ENCODE peak calls at places on chromosomes 6 and 20, in ten cellular contexts. O is GM12865; W is naive thymus-derived CD4-positive, alpha-beta T cell; G is NB4; P is neural progenitor cell; R is neuronal stem cell; Z is right cardiac atrium; V is mesendoderm; H is OCI-LY7; Q is A549. J is an unnamed sample.

GRCh38 chr6:44298055-44298803 is 14.9 kb downstream of the AARS2 start:
- DNase-seq in O (no peak), W (no peak), G (peak), P (no peak), R (no peak), Z (no peak), V (peak), H (no peak), Q (no peak), J (no peak)

GRCh38 chr6:11509471-11509870 is 28.1 kb upstream of the TMEM170B start:
- DNase-seq in O (no peak), W (no peak), G (no peak), P (no peak), R (no peak), Z (no peak), V (no peak), H (no peak), Q (no peak), J (no peak)

GRCh38 chr6:139530551-139530950 is 156.1 kb upstream of the CITED2 start:
- DNase-seq in O (no peak), W (no peak), G (no peak), P (no peak), R (no peak), Z (no peak), V (no peak), H (no peak), Q (no peak), J (no peak)

GRCh38 chr20:24823176-24823575 is 125.9 kb upstream of the CST7 start:
- DNase-seq in O (no peak), W (no peak), G (no peak), P (no peak), R (no peak), Z (no peak), V (no peak), H (no peak), Q (no peak), J (no peak)

GRCh38 chr6:34391023-34391485 is 1.4 kb downstream of the NUDT3 start:
- DNase-seq in O (peak), W (no peak), G (peak), P (no peak), R (no peak), Z (no peak), V (peak), H (peak), Q (peak), J (peak)

GRCh38 chr6:85580104-85580877 is 13.4 kb downstream of the SNX14 start:
- DNase-seq in O (no peak), W (no peak), G (no peak), P (no peak), R (no peak), Z (no peak), V (peak), H (no peak), Q (no peak), J (no peak)

GRCh38 chr6:30875244-30876038 is 8.9 kb upstream of the DDR1 start:
- DNase-seq in O (no peak), W (no peak), G (no peak), P (no peak), R (no peak), Z (no peak), V (peak), H (no peak), Q (no peak), J (no peak)

GRCh38 chr6:116405663-116406329 is 35.0 kb downstream of the DSE start:
- DNase-seq in O (peak), W (no peak), G (no peak), P (peak), R (no peak), Z (no peak), V (peak), H (peak), Q (no peak), J (peak)

GRCh38 chr20:815914-816606 is 17.5 kb upstream of the FAM110A start:
- DNase-seq in O (peak), W (peak), G (peak), P (peak), R (peak), Z (peak), V (peak), H (peak), Q (peak), J (no peak)

GRCh38 chr6:33252758-33253157 is 18.9 kb downstream of the VPS52 start:
- DNase-seq in O (no peak), W (no peak), G (no peak), P (no peak), R (no peak), Z (no peak), V (no peak), H (no peak), Q (no peak), J (no peak)

GRCh38 chr6:90083891-90084290 is 189.6 kb downstream of the GJA10 start:
- DNase-seq in O (peak), W (peak), G (peak), P (no peak), R (no peak), Z (no peak), V (no peak), H (peak), Q (no peak), J (no peak)

GRCh38 chr20:62739067-62739466 is 30.4 kb downstream of the NTSR1 start:
- DNase-seq in O (no peak), W (no peak), G (no peak), P (no peak), R (no peak), Z (peak), V (no peak), H (no peak), Q (no peak), J (no peak)

GRCh38 chr6:107491791-107492674 is 2.1 kb downstream of the SOBP start:
- DNase-seq in O (no peak), W (no peak), G (no peak), P (no peak), R (no peak), Z (peak), V (no peak), H (no peak), Q (no peak), J (peak)

GRCh38 chr20:51894201-51894600 is 91.9 kb upstream of the SALL4 start:
- DNase-seq in O (no peak), W (no peak), G (no peak), P (no peak), R (no peak), Z (no peak), V (no peak), H (no peak), Q (no peak), J (no peak)

GRCh38 chr20:23445596-23446217 is 6.2 kb downstream of the CSTL1 start:
- DNase-seq in O (no peak), W (no peak), G (no peak), P (no peak), R (no peak), Z (no peak), V (peak), H (no peak), Q (peak), J (peak)

GRCh38 chr6:168600381-168600780 is 159.4 kb downstream of the SMOC2 start:
- DNase-seq in O (no peak), W (no peak), G (no peak), P (no peak), R (no peak), Z (no peak), V (no peak), H (no peak), Q (no peak), J (no peak)

GRCh38 chr20:21395666-21396044 is 1.7 kb downstream of the NKX2-4 start:
- DNase-seq in O (peak), W (peak), G (no peak), P (peak), R (no peak), Z (peak), V (peak), H (no peak), Q (no peak), J (no peak)

GRCh38 chr6:9540534-9541126 is 874.2 kb downstream of the TFAP2A start:
- DNase-seq in O (peak), W (no peak), G (peak), P (peak), R (peak), Z (no peak), V (peak), H (peak), Q (peak), J (no peak)

GRCh38 chr6:129136751-129137150 is 253.8 kb downstream of the LAMA2 start:
- DNase-seq in O (no peak), W (no peak), G (no peak), P (no peak), R (no peak), Z (no peak), V (no peak), H (no peak), Q (no peak), J (no peak)

GRCh38 chr6:54579011-54579410 is 267.6 kb upstream of the FAM83B start:
- DNase-seq in O (no peak), W (no peak), G (no peak), P (peak), R (peak), Z (no peak), V (peak), H (no peak), Q (no peak), J (no peak)

GRCh38 chr6:137699036-137699683 is 167.9 kb upstream of the TNFAIP3 start:
- DNase-seq in O (peak), W (no peak), G (peak), P (no peak), R (no peak), Z (peak), V (no peak), H (no peak), Q (no peak), J (no peak)

GRCh38 chr20:38915355-38915754 is 10.9 kb upstream of the FAM83D start:
- DNase-seq in O (no peak), W (no peak), G (no peak), P (no peak), R (no peak), Z (no peak), V (no peak), H (no peak), Q (no peak), J (no peak)

GRCh38 chr20:25867776-25868649 is 171.4 kb upstream of the ZNF337 start:
- DNase-seq in O (peak), W (peak), G (no peak), P (peak), R (no peak), Z (peak), V (peak), H (no peak), Q (peak), J (no peak)

GRCh38 chr6:137070303-137070702 is 25.5 kb upstream of the IL20RA start:
- DNase-seq in O (no peak), W (no peak), G (no peak), P (no peak), R (no peak), Z (no peak), V (no peak), H (no peak), Q (no peak), J (no peak)

GRCh38 chr20:59110607-59111006 is 53.0 kb upstream of the ZNF831 start:
- DNase-seq in O (no peak), W (no peak), G (no peak), P (no peak), R (no peak), Z (no peak), V (no peak), H (no peak), Q (no peak), J (no peak)

GRCh38 chr6:131381052-131381451 is 192.0 kb upstream of the ARG1 start:
- DNase-seq in O (no peak), W (no peak), G (no peak), P (no peak), R (no peak), Z (peak), V (no peak), H (no peak), Q (no peak), J (no peak)

GRCh38 chr6:125781307-125781868 is 9.4 kb upstream of the NCOA7 start:
- DNase-seq in O (peak), W (no peak), G (no peak), P (no peak), R (no peak), Z (no peak), V (no peak), H (no peak), Q (no peak), J (no peak)

GRCh38 chr6:164928366-164929154 is 380.8 kb downstream of the C6orf118 start:
- DNase-seq in O (no peak), W (no peak), G (no peak), P (no peak), R (no peak), Z (no peak), V (no peak), H (no peak), Q (no peak), J (no peak)

GRCh38 chr6:80674669-80675068 is 568.2 kb downstream of the BCKDHB start:
- DNase-seq in O (no peak), W (no peak), G (no peak), P (no peak), R (no peak), Z (no peak), V (no peak), H (no peak), Q (no peak), J (no peak)

GRCh38 chr6:98946877-98947410 is 802 bp downstream of the FBXL4 start:
- DNase-seq in O (peak), W (peak), G (peak), P (peak), R (no peak), Z (peak), V (peak), H (peak), Q (no peak), J (no peak)

GRCh38 chr6:75893058-75893775 is 144.2 kb downstream of the MYO6 start:
- DNase-seq in O (peak), W (no peak), G (peak), P (peak), R (peak), Z (no peak), V (peak), H (peak), Q (peak), J (peak)

GRCh38 chr20:7879883-7880282 is 60.4 kb downstream of the HAO1 start:
- DNase-seq in O (no peak), W (no peak), G (peak), P (no peak), R (no peak), Z (no peak), V (no peak), H (no peak), Q (no peak), J (no peak)

GRCh38 chr6:28695671-28696537 is 170.2 kb downstream of the GPX5 start:
- DNase-seq in O (no peak), W (no peak), G (no peak), P (no peak), R (no peak), Z (no peak), V (no peak), H (no peak), Q (peak), J (no peak)
- H3K4me3 ChIP-seq in O (no peak), W (no peak), G (no peak), P (no peak), R (no peak), Z (no peak), V (no peak), H (no peak), Q (peak), J (peak)

GRCh38 chr20:56628873-56629463 is at the start of gene TFAP2C:
- DNase-seq in O (no peak), W (no peak), G (peak), P (peak), R (peak), Z (peak), V (peak), H (no peak), Q (peak), J (no peak)

GRCh38 chr20:56629464-56630085 is 469 bp downstream of the TFAP2C start:
- DNase-seq in O (no peak), W (no peak), G (no peak), P (peak), R (no peak), Z (no peak), V (no peak), H (no peak), Q (peak), J (no peak)

GRCh38 chr20:56626367-56627121 is 2.6 kb upstream of the TFAP2C start:
- DNase-seq in O (no peak), W (no peak), G (peak), P (peak), R (peak), Z (peak), V (peak), H (no peak), Q (peak), J (no peak)

GRCh38 chr20:56627122-56628014 is 1.7 kb upstream of the TFAP2C start:
- DNase-seq in O (no peak), W (no peak), G (no peak), P (peak), R (no peak), Z (no peak), V (peak), H (no peak), Q (no peak), J (no peak)

GRCh38 chr20:56628015-56628872 is 862 bp upstream of the TFAP2C start:
- DNase-seq in O (no peak), W (no peak), G (peak), P (peak), R (no peak), Z (peak), V (peak), H (no peak), Q (peak), J (no peak)
- H3K4me3 ChIP-seq in O (no peak), W (no peak), G (peak), P (peak), R (no peak), Z (peak), V (no peak), H (no peak), Q (peak), J (peak)

GRCh38 chr20:41617059-41617921 is 887 bp downstream of the CHD6 start:
- DNase-seq in O (peak), W (peak), G (peak), P (peak), R (peak), Z (peak), V (peak), H (peak), Q (peak), J (no peak)

GRCh38 chr20:41617931-41618806 is at the start of gene CHD6:
- DNase-seq in O (peak), W (peak), G (peak), P (peak), R (peak), Z (peak), V (peak), H (peak), Q (peak), J (peak)

GRCh38 chr20:41619360-41620115 is 1.4 kb upstream of the CHD6 start:
- DNase-seq in O (no peak), W (no peak), G (no peak), P (no peak), R (no peak), Z (peak), V (no peak), H (no peak), Q (no peak), J (no peak)

GRCh38 chr20:41616228-41616627 is 1.9 kb downstream of the CHD6 start:
- DNase-seq in O (no peak), W (no peak), G (peak), P (no peak), R (no peak), Z (no peak), V (no peak), H (no peak), Q (no peak), J (no peak)

GRCh38 chr20:41618807-41619294 is 674 bp upstream of the CHD6 start:
- DNase-seq in O (no peak), W (no peak), G (no peak), P (no peak), R (no peak), Z (no peak), V (no peak), H (no peak), Q (no peak), J (no peak)
- H3K4me3 ChIP-seq in O (peak), W (peak), G (peak), P (peak), R (peak), Z (peak), V (peak), H (peak), Q (peak), J (peak)

DNA sequence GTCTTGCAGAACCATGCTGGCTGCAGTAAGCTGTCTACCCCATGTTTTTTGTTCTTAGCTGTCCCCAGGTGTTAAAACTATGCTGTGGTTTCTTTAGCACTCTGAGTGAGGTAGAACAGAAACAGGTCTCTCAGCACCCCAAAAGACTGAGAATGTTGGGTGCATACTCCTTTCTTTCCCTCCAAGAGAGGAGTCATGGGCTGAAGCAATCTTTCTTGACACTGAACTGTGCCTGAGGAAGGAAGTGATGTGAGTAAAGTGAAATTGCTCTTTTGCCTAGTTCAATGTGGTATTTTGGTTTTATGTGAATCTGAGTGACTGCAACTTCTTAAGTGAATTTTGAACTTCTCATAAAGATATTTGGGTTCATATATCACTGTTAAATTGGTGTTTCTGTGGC is 138.0 kb upstream of the MCHR2 start:
- DNase-seq in O (peak), W (no peak), G (no peak), P (no peak), R (no peak), Z (no peak), V (no peak), H (no peak), Q (no peak), J (no peak)
- H3K4me3 ChIP-seq in O (no peak), W (no peak), G (no peak), P (no peak), R (no peak), Z (no peak), V (no peak), H (no peak), Q (no peak), J (no peak)

GRCh38 chr6:106142876-106143431 is 56.8 kb downstream of the PRDM1 start:
- DNase-seq in O (peak), W (no peak), G (no peak), P (no peak), R (no peak), Z (no peak), V (peak), H (no peak), Q (no peak), J (no peak)
- H3K4me3 ChIP-seq in O (no peak), W (no peak), G (no peak), P (no peak), R (no peak), Z (no peak), V (no peak), H (no peak), Q (no peak), J (no peak)

GRCh38 chr6:22147469-22147815 is 149.4 kb downstream of the PRL start:
- DNase-seq in O (no peak), W (no peak), G (no peak), P (no peak), R (no peak), Z (no peak), V (no peak), H (no peak), Q (no peak), J (no peak)

GRCh38 chr6:22145294-22145693 is 151.5 kb downstream of the PRL start:
- DNase-seq in O (no peak), W (no peak), G (no peak), P (no peak), R (no peak), Z (no peak), V (peak), H (no peak), Q (no peak), J (no peak)

GRCh38 chr6:22146581-22147468 is 150.0 kb downstream of the PRL start:
- DNase-seq in O (peak), W (peak), G (no peak), P (no peak), R (no peak), Z (peak), V (no peak), H (no peak), Q (no peak), J (no peak)

GRCh38 chr6:22147983-22148797 is 148.6 kb downstream of the PRL start:
- DNase-seq in O (no peak), W (peak), G (no peak), P (peak), R (no peak), Z (peak), V (no peak), H (no peak), Q (no peak), J (peak)

GRCh38 chr6:22145823-22146379 is 150.9 kb downstream of the PRL start:
- DNase-seq in O (no peak), W (peak), G (peak), P (no peak), R (no peak), Z (no peak), V (peak), H (no peak), Q (no peak), J (no peak)
- H3K4me3 ChIP-seq in O (no peak), W (no peak), G (no peak), P (no peak), R (no peak), Z (no peak), V (no peak), H (no peak), Q (no peak), J (no peak)

GRCh38 chr6:158125271-158125670 is 42.8 kb downstream of the SERAC1 start:
- DNase-seq in O (no peak), W (no peak), G (no peak), P (no peak), R (no peak), Z (no peak), V (no peak), H (no peak), Q (no peak), J (no peak)
- H3K4me3 ChIP-seq in O (no peak), W (no peak), G (no peak), P (no peak), R (no peak), Z (no peak), V (no peak), H (no peak), Q (no peak), J (no peak)